ENCODE peak calls at places on chromosome 16, in ten cellular contexts. Q, U, P, Y, F, G, C, X, H and E are unnamed samples.

GRCh38 chr16:84599528-84600202 is 18.2 kb downstream of the COTL1 start:
- DNase-seq in Q (peak), U (peak), P (peak), Y (peak), F (peak), G (peak), C (peak), X (peak), H (no peak), E (no peak)

GRCh38 chr16:9311303-9311954 is 220.0 kb downstream of the HAPSTR1 start:
- DNase-seq in Q (no peak), U (no peak), P (no peak), Y (peak), F (no peak), G (peak), C (peak), X (no peak), H (no peak), E (no peak)

GRCh38 chr16:79977974-79978836 is 377.7 kb upstream of the MAF start:
- DNase-seq in Q (no peak), U (no peak), P (no peak), Y (no peak), F (no peak), G (no peak), C (no peak), X (no peak), H (no peak), E (no peak)

GRCh38 chr16:12398736-12399047 is 405.0 kb downstream of the CPPED1 start:
- DNase-seq in Q (no peak), U (no peak), P (no peak), Y (no peak), F (no peak), G (no peak), C (no peak), X (no peak), H (no peak), E (no peak)

GRCh38 chr16:5321925-5322324 is 224.3 kb upstream of the EEF2KMT start:
- DNase-seq in Q (no peak), U (no peak), P (no peak), Y (no peak), F (no peak), G (no peak), C (no peak), X (peak), H (no peak), E (no peak)

GRCh38 chr16:26717826-26718225 is 348.9 kb upstream of the C16orf82 start:
- DNase-seq in Q (no peak), U (no peak), P (no peak), Y (no peak), F (no peak), G (no peak), C (no peak), X (peak), H (no peak), E (no peak)

GRCh38 chr16:86575754-86576557 is 2.4 kb upstream of the FOXL1 start:
- DNase-seq in Q (peak), U (peak), P (peak), Y (peak), F (peak), G (peak), C (peak), X (peak), H (peak), E (peak)

GRCh38 chr16:14098081-14098480 is 27.0 kb downstream of the MRTFB start:
- DNase-seq in Q (no peak), U (no peak), P (no peak), Y (no peak), F (no peak), G (no peak), C (peak), X (no peak), H (no peak), E (no peak)

GRCh38 chr16:23615805-23616204 is 19.7 kb upstream of the NDUFAB1 start:
- DNase-seq in Q (no peak), U (no peak), P (no peak), Y (no peak), F (no peak), G (no peak), C (no peak), X (no peak), H (no peak), E (peak)

GRCh38 chr16:88991813-88992350 is 14.9 kb upstream of the CBFA2T3 start:
- DNase-seq in Q (no peak), U (no peak), P (no peak), Y (no peak), F (no peak), G (no peak), C (peak), X (no peak), H (no peak), E (no peak)

GRCh38 chr16:19980866-19981265 is 92.8 kb downstream of the GPR139 start:
- DNase-seq in Q (peak), U (no peak), P (no peak), Y (peak), F (no peak), G (no peak), C (peak), X (no peak), H (peak), E (no peak)

GRCh38 chr16:85601730-85602401 is 11.3 kb upstream of the GSE1 start:
- DNase-seq in Q (no peak), U (no peak), P (no peak), Y (no peak), F (no peak), G (peak), C (peak), X (no peak), H (no peak), E (no peak)

GRCh38 chr16:85902366-85903155 is 3.6 kb downstream of the IRF8 start:
- DNase-seq in Q (no peak), U (no peak), P (peak), Y (peak), F (peak), G (peak), C (no peak), X (no peak), H (no peak), E (no peak)

GRCh38 chr16:31201511-31202401 is 804 bp downstream of the PYCARD start:
- DNase-seq in Q (peak), U (no peak), P (peak), Y (no peak), F (peak), G (peak), C (peak), X (no peak), H (peak), E (no peak)

GRCh38 chr16:74226361-74226979 is 70.1 kb upstream of the PSMD7 start:
- DNase-seq in Q (peak), U (peak), P (no peak), Y (peak), F (no peak), G (no peak), C (peak), X (peak), H (no peak), E (no peak)

GRCh38 chr16:48450367-48450766 is 65.2 kb upstream of the SIAH1 start:
- DNase-seq in Q (no peak), U (no peak), P (no peak), Y (no peak), F (no peak), G (no peak), C (peak), X (no peak), H (no peak), E (no peak)

GRCh38 chr16:4733747-4734062 is 366 bp downstream of the ANKS3 start:
- DNase-seq in Q (peak), U (no peak), P (peak), Y (peak), F (peak), G (no peak), C (peak), X (no peak), H (peak), E (no peak)

GRCh38 chr16:88570691-88571092 is 489 bp downstream of the ZC3H18 start:
- DNase-seq in Q (no peak), U (no peak), P (peak), Y (no peak), F (peak), G (peak), C (peak), X (no peak), H (no peak), E (no peak)

GRCh38 chr16:2839650-2840450 is 9.7 kb downstream of the ZG16B start:
- DNase-seq in Q (no peak), U (no peak), P (no peak), Y (no peak), F (no peak), G (no peak), C (no peak), X (no peak), H (no peak), E (no peak)

GRCh38 chr16:54006693-54007092 is 279.9 kb downstream of the IRX3 start:
- DNase-seq in Q (no peak), U (no peak), P (no peak), Y (no peak), F (no peak), G (no peak), C (no peak), X (no peak), H (no peak), E (no peak)